ENCODE peak calls at places on chromosomes 2 and 18, in eight cellular contexts. P, K, F, T, X, Y, D and E are unnamed samples.

GRCh38 chr2:46643951-46644350 is 164.6 kb downstream of the TMEM247 start:
- DNase-seq in P (no peak), T (no peak), K (no peak), F (peak), X (no peak), Y (peak), D (peak), E (peak)

GRCh38 chr2:224847961-224848850 is 132.0 kb upstream of the CCDC195 start:
- DNase-seq in K (no peak), D (peak), X (peak), Y (peak), T (peak), F (peak), P (no peak), E (peak)

GRCh38 chr2:186771850-186772463 is 77.0 kb downstream of the ZSWIM2 start:
- DNase-seq in X (no peak), P (peak), K (no peak), T (no peak), Y (no peak), F (peak), D (peak), E (peak)

GRCh38 chr2:8149985-8150547 is 531.8 kb upstream of the ID2 start:
- DNase-seq in Y (no peak), P (no peak), D (no peak), T (no peak), X (no peak), F (no peak), K (no peak), E (no peak)

GRCh38 chr18:8841781-8842485 is 136.6 kb downstream of the MTCL1 start:
- DNase-seq in K (no peak), D (peak), T (no peak), F (peak), X (no peak), P (no peak), Y (peak), E (no peak)

GRCh38 chr2:118388771-118389170 is 300.5 kb downstream of the INSIG2 start:
- DNase-seq in Y (no peak), X (no peak), F (peak), D (peak), K (no peak), T (peak), P (no peak), E (peak)

GRCh38 chr2:172252154-172252553 is 149.5 kb upstream of the DLX2 start:
- DNase-seq in T (no peak), D (no peak), P (no peak), Y (no peak), X (no peak), K (no peak), F (no peak), E (no peak)

GRCh38 chr18:58501497-58501896 is 127.4 kb downstream of the ALPK2 start:
- DNase-seq in F (no peak), K (no peak), D (no peak), X (no peak), T (no peak), P (no peak), Y (no peak), E (no peak)

GRCh38 chr18:506264-506663 is 5.8 kb upstream of the COLEC12 start:
- DNase-seq in D (no peak), X (no peak), T (no peak), K (no peak), Y (no peak), P (no peak), F (no peak), E (no peak)

GRCh38 chr2:80437959-80438358 is 133.4 kb upstream of the LRRTM1 start:
- DNase-seq in P (peak), K (no peak), T (no peak), Y (no peak), X (no peak), D (no peak), F (no peak), E (no peak)
- TF ChIP-seq CTCF in P (no peak), K (no peak), T (no peak), Y (no peak), X (no peak), D (no peak), F (no peak), E (no peak)

GRCh38 chr2:231932985-231933915 is 7.1 kb upstream of the NPPC start:
- DNase-seq in K (no peak), T (no peak), D (no peak), X (no peak), Y (no peak), P (no peak), F (peak), E (no peak)
- TF ChIP-seq CTCF in K (peak), T (no peak), D (no peak), X (no peak), Y (no peak), P (no peak), F (no peak), E (no peak)

GRCh38 chr18:60662491-60662890 is 289.9 kb upstream of the MC4R start:
- DNase-seq in Y (no peak), K (no peak), F (no peak), T (no peak), D (no peak), X (no peak), P (no peak), E (no peak)

GRCh38 chr18:60654298-60654697 is 281.7 kb upstream of the MC4R start:
- DNase-seq in F (no peak), P (no peak), D (no peak), Y (no peak), T (no peak), K (no peak), X (no peak), E (no peak)

GRCh38 chr18:60656563-60656962 is 284.0 kb upstream of the MC4R start:
- DNase-seq in D (no peak), Y (no peak), P (no peak), T (no peak), X (no peak), F (no peak), K (no peak), E (no peak)
- TF ChIP-seq CTCF in D (no peak), Y (no peak), P (no peak), T (no peak), X (no peak), F (no peak), K (no peak), E (no peak)

GRCh38 chr18:76437011-76437410 is 58.0 kb downstream of the ZNF516 start:
- DNase-seq in X (no peak), Y (no peak), K (peak), F (no peak), D (no peak), T (no peak), P (no peak), E (no peak)
- TF ChIP-seq CTCF in X (no peak), Y (no peak), K (no peak), F (no peak), D (no peak), T (no peak), P (no peak), E (no peak)

GRCh38 chr18:37507239-37507638 is 58.4 kb downstream of the CELF4 start:
- DNase-seq in P (no peak), T (no peak), K (no peak), F (no peak), D (no peak), Y (no peak), X (no peak), E (no peak)

GRCh38 chr18:37512400-37512799 is 53.2 kb downstream of the CELF4 start:
- DNase-seq in F (no peak), D (no peak), Y (no peak), P (no peak), X (no peak), T (no peak), K (no peak), E (no peak)

GRCh38 chr18:37511933-37512332 is 53.7 kb downstream of the CELF4 start:
- DNase-seq in K (no peak), F (no peak), P (no peak), D (no peak), T (no peak), Y (no peak), X (no peak), E (no peak)

GRCh38 chr18:37505321-37505720 is 60.3 kb downstream of the CELF4 start:
- DNase-seq in F (no peak), D (no peak), P (no peak), X (no peak), T (no peak), Y (no peak), K (no peak), E (no peak)

GRCh38 chr18:37509600-37509999 is 56.0 kb downstream of the CELF4 start:
- DNase-seq in F (no peak), K (no peak), Y (no peak), P (no peak), T (no peak), X (no peak), D (no peak), E (no peak)
- TF ChIP-seq CTCF in F (no peak), K (no peak), Y (no peak), P (no peak), T (no peak), X (no peak), D (no peak), E (no peak)